ENCODE peak calls at places on chromosomes 16 and 17, in six cellular contexts. P is bronchial epithelial cell; T is HAP-1; I is stimulated activated CD8-positive, alpha-beta memory T cell treated with anti-CD3 and anti-CD28 coated beads, Interleukin-2, amount 100 ng/mL, for 48 hours; S is amniotic stem cell; X is nephron progenitor cell. G is an unnamed sample.
A peak's percentile ranks its signal among the peaks of the same experiment; 100 is the strongest.

GRCh38 chr16:51440096-51440495 is 289.0 kb upstream of the SALL1 start:
- DNase-seq in I (no peak), X (no peak), P (no peak), S (no peak), T (no peak), G (no peak)

GRCh38 chr17:81153340-81153803 is 11.9 kb upstream of the PVALEF start:
- DNase-seq in P (no peak), S (no peak), X (no peak), T (no peak), I (no peak), G (no peak)

GRCh38 chr17:15368605-15369004 is 27.2 kb upstream of the TEKT3 start:
- DNase-seq in S (no peak), T (no peak), X (no peak), I (no peak), P (no peak), G (no peak)

GRCh38 chr16:324451-325334 is 27.8 kb downstream of the AXIN1 start:
- DNase-seq in P (no peak), S (no peak), X (no peak), I (no peak), T (no peak), G (peak; percentile 69)

GRCh38 chr16:68658258-68658973 is 13.3 kb downstream of the CDH3 start:
- DNase-seq in S (peak; percentile 50), P (peak; percentile 99), T (peak; percentile 37), I (no peak), X (no peak), G (no peak)

GRCh38 chr17:19533718-19534561 is at the start of gene SLC47A1:
- DNase-seq in S (no peak), T (peak; percentile 37), X (peak; percentile 66), I (no peak), P (peak; percentile 8), G (peak; percentile 63)

GRCh38 chr16:31052131-31052530 is 18.8 kb downstream of the STX4 start:
- DNase-seq in T (no peak), P (peak; percentile 98), X (no peak), I (no peak), S (peak; percentile 85), G (no peak)

GRCh38 chr17:26731005-26731921 is 562.7 kb upstream of the WSB1 start:
- DNase-seq in I (no peak), T (no peak), S (no peak), X (no peak), P (no peak), G (no peak)